ENCODE peak calls at places on chromosomes 4 and X, in five cellular contexts. G is H7; D is NCI-H1694; L is fibroblast of the conjunctiva; Z is CD4-positive, alpha-beta memory T cell. M is an unnamed sample.

GRCh38 chrX:4315891-4316290 is 602.4 kb upstream of the PRKX start:
- DNase-seq in G (no peak), D (no peak), L (no peak), Z (no peak), M (no peak)

GRCh38 chrX:23118890-23119527 is 119.2 kb downstream of the DDX53 start:
- DNase-seq in L (no peak), D (no peak), G (peak), Z (no peak), M (no peak)

GRCh38 chrX:132461886-132462285 is 27.0 kb downstream of the MBNL3 start:
- DNase-seq in G (no peak), L (no peak), Z (no peak), D (no peak), M (no peak)

GRCh38 chr4:137656661-137657060 is 124.4 kb upstream of the PCDH18 start:
- DNase-seq in L (no peak), D (no peak), G (no peak), Z (no peak), M (no peak)

GRCh38 chr4:167688660-167689142 is 403.6 kb upstream of the ANXA10 start:
- DNase-seq in L (no peak), D (no peak), Z (no peak), G (no peak), M (no peak)

GRCh38 chrX:103626855-103627254 is 1.9 kb upstream of the TCEAL1 start:
- DNase-seq in L (no peak), D (no peak), G (no peak), Z (no peak), M (no peak)

GRCh38 chrX:7205037-7205577 is 57.2 kb upstream of the PUDP start:
- DNase-seq in L (no peak), Z (no peak), G (no peak), D (no peak), M (no peak)

GRCh38 chr4:128468485-128468989 is 180.9 kb upstream of the PGRMC2 start:
- DNase-seq in Z (no peak), L (peak), G (no peak), D (no peak), M (no peak)